ENCODE peak calls at places on chromosomes 6 and 20, in nine cellular contexts. L is OCI-M1; N is NCI-H82; K is ELF-1; U is NCI-H1436; P is activated CD4-positive, alpha-beta T cell treated with anti-CD3 and anti-CD28 coated beads for 48 hours; J is epithelial cell of esophagus; C is islet precursor cell; M is GM12865. V is an unnamed sample.
A peak's percentile ranks its signal among the peaks of the same experiment; 100 is the strongest.

GRCh38 chr6:140538926-140539325 is 1164.5 kb upstream of the CITED2 start:
- DNase-seq in N (no peak), L (no peak), M (no peak), P (no peak), K (no peak), U (no peak), C (no peak), J (peak; percentile 33), V (no peak)

GRCh38 chr20:63412889-63413288 is 51.7 kb upstream of the CHRNA4 start:
- DNase-seq in N (no peak), L (no peak), M (no peak), K (no peak), C (no peak), U (no peak), J (no peak), P (no peak), V (no peak)

GRCh38 chr6:147108256-147108910 is 95.8 kb upstream of the STXBP5 start:
- DNase-seq in M (no peak), K (no peak), C (no peak), L (no peak), U (peak; percentile 7), N (no peak), J (no peak), P (no peak), V (peak; percentile 38)

GRCh38 chr20:63617876-63618265 is 9.0 kb downstream of the GMEB2 start:
- DNase-seq in L (no peak), N (no peak), P (no peak), C (no peak), J (no peak), M (no peak), U (no peak), K (no peak), V (no peak)

GRCh38 chr6:52245425-52245824 is 1.1 kb upstream of the IL17F start:
- DNase-seq in L (no peak), K (no peak), M (no peak), N (no peak), C (no peak), P (no peak), U (no peak), J (no peak), V (no peak)

GRCh38 chr6:81789303-81789702 is 36.8 kb upstream of the TENT5A start:
- DNase-seq in C (no peak), K (no peak), P (no peak), L (no peak), U (no peak), J (no peak), N (no peak), M (no peak), V (no peak)

GRCh38 chr6:168054663-168055560 is 24.1 kb downstream of the FRMD1 start:
- DNase-seq in K (no peak), J (no peak), N (no peak), U (no peak), M (no peak), C (no peak), P (no peak), L (no peak), V (no peak)

GRCh38 chr20:4901031-4901818 is 100.1 kb downstream of the SLC23A2 start:
- DNase-seq in K (no peak), U (no peak), N (no peak), C (no peak), P (no peak), J (peak; percentile 38), L (no peak), M (no peak), V (no peak)

GRCh38 chr20:6381887-6382286 is 259.1 kb upstream of the FERMT1 start:
- DNase-seq in J (peak; percentile 33), M (no peak), C (peak; percentile 65), U (no peak), P (no peak), L (no peak), N (peak; percentile 35), K (peak; percentile 20), V (no peak)

GRCh38 chr6:34922177-34922663 is 33.2 kb downstream of the ANKS1A start:
- DNase-seq in P (no peak), U (no peak), J (peak; percentile 84), M (no peak), L (no peak), C (peak; percentile 64), K (peak; percentile 16), N (no peak), V (no peak)

GRCh38 chr6:53065266-53066058 is at the start of gene FBXO9:
- DNase-seq in L (peak; percentile 87), J (peak; percentile 56), N (peak; percentile 79), M (peak; percentile 77), C (peak; percentile 84), K (no peak), U (peak; percentile 59), P (peak; percentile 76), V (peak; percentile 89)

GRCh38 chr6:46170357-46171289 is at the start of gene ENPP5:
- DNase-seq in L (peak; percentile 35), U (peak; percentile 92), C (peak; percentile 98), N (peak; percentile 83), M (peak; percentile 38), P (peak; percentile 67), J (peak; percentile 41), K (peak; percentile 93), V (peak; percentile 97)

GRCh38 chr6:143973097-143973979 is 34.7 kb downstream of the PLAGL1 start:
- DNase-seq in P (no peak), N (no peak), K (peak; percentile 97), L (no peak), C (peak; percentile 84), U (no peak), J (no peak), M (no peak), V (no peak)

GRCh38 chr6:97060254-97060653 is 135.7 kb downstream of the KLHL32 start:
- DNase-seq in L (no peak), C (no peak), U (no peak), K (no peak), M (no peak), J (no peak), N (no peak), P (no peak), V (no peak)

GRCh38 chr6:105606871-105607421 is 204.1 kb upstream of the PREP start:
- DNase-seq in U (no peak), J (peak; percentile 87), C (no peak), P (no peak), L (no peak), K (no peak), M (no peak), N (no peak), V (no peak)

GRCh38 chr6:3939964-3940363 is 90.8 kb downstream of the FAM50B start:
- DNase-seq in N (no peak), J (no peak), K (peak; percentile 25), C (no peak), P (no peak), L (peak; percentile 94), U (no peak), M (peak; percentile 2), V (no peak)

GRCh38 chr20:18046535-18046934 is 11.2 kb downstream of the OVOL2 start:
- DNase-seq in C (peak; percentile 19), L (no peak), J (no peak), N (no peak), M (no peak), K (no peak), U (no peak), P (no peak), V (no peak)

GRCh38 chr6:41680182-41680965 is 42.1 kb downstream of the MDFI start:
- DNase-seq in P (no peak), L (no peak), M (no peak), K (peak; percentile 54), C (peak; percentile 77), J (no peak), N (no peak), U (no peak), V (no peak)

GRCh38 chr6:71035871-71036270 is 79.0 kb upstream of the B3GAT2 start:
- DNase-seq in L (no peak), M (no peak), J (no peak), C (no peak), P (no peak), U (no peak), K (no peak), N (no peak), V (no peak)

GRCh38 chr6:64170326-64170725 is 534.7 kb downstream of the PHF3 start:
- DNase-seq in P (no peak), M (no peak), K (no peak), L (peak; percentile 60), U (no peak), N (no peak), C (no peak), J (no peak), V (no peak)

GRCh38 chr6:73747293-73747692 is 51.3 kb downstream of the CD109 start:
- DNase-seq in P (no peak), J (no peak), M (peak; percentile 66), K (no peak), C (no peak), U (no peak), N (no peak), L (peak; percentile 74), V (no peak)

GRCh38 chr20:2942439-2942838 is 69.2 kb downstream of the PTPRA start:
- DNase-seq in C (no peak), M (no peak), L (no peak), J (no peak), P (no peak), U (no peak), N (no peak), K (no peak), V (no peak)

V was measured in NCI-H748 treated with DMSO at 0.1 percent for 48 hours.